ENCODE peak calls at places on chromosomes 4 and X, in four cellular contexts. One of them, this sample, is unnamed.

GRCh38 chr4:38132140-38132673 is 172.0 kb downstream of the PTTG2 start:
- DNase-seq in aorta: no peak
- DNase-seq in breast epithelium: peak; percentile 26
- DNase-seq in lower lobe of right lung: no peak
- DNase-seq in this sample: peak; percentile 89

GRCh38 chr4:28709821-28710330 is 1849.2 kb downstream of the STIM2 start:
- DNase-seq in aorta: no peak
- DNase-seq in breast epithelium: no peak
- DNase-seq in lower lobe of right lung: no peak
- DNase-seq in this sample: no peak

GRCh38 chr4:168731006-168731636 is 234.3 kb downstream of the PALLD start:
- DNase-seq in aorta: no peak
- DNase-seq in breast epithelium: no peak
- DNase-seq in lower lobe of right lung: no peak
- DNase-seq in this sample: no peak

GRCh38 chr4:147639388-147639787 is 22.2 kb downstream of the TMEM184C start:
- DNase-seq in aorta: no peak
- DNase-seq in breast epithelium: no peak
- DNase-seq in lower lobe of right lung: no peak
- DNase-seq in this sample: no peak

GRCh38 chrX:48595929-48596328 is 1.4 kb upstream of the WDR13 start:
- DNase-seq in aorta: no peak
- DNase-seq in breast epithelium: no peak
- DNase-seq in lower lobe of right lung: no peak
- DNase-seq in this sample: no peak

GRCh38 chr4:168693750-168694470 is 197.1 kb downstream of the PALLD start:
- DNase-seq in aorta: no peak
- DNase-seq in breast epithelium: no peak
- DNase-seq in lower lobe of right lung: no peak
- DNase-seq in this sample: no peak

GRCh38 chr4:654871-655734 is 19.0 kb downstream of the ATP5ME start:
- DNase-seq in aorta: peak; percentile 44
- DNase-seq in breast epithelium: no peak
- DNase-seq in lower lobe of right lung: peak; percentile 41
- DNase-seq in this sample: no peak

GRCh38 chr4:87545052-87545451 is 15.9 kb upstream of the SPARCL1 start:
- DNase-seq in aorta: no peak
- DNase-seq in breast epithelium: no peak
- DNase-seq in lower lobe of right lung: no peak
- DNase-seq in this sample: no peak

GRCh38 chr4:147772459-147772969 is 40.6 kb downstream of the ARHGAP10 start:
- DNase-seq in aorta: no peak
- DNase-seq in breast epithelium: no peak
- DNase-seq in lower lobe of right lung: no peak
- DNase-seq in this sample: no peak

GRCh38 chr4:17013382-17014006 is 115.0 kb upstream of the LDB2 start:
- DNase-seq in aorta: no peak
- DNase-seq in breast epithelium: no peak
- DNase-seq in lower lobe of right lung: no peak
- DNase-seq in this sample: no peak

GRCh38 chr4:106369456-106370060 is 980 bp upstream of the GIMD1 start:
- DNase-seq in aorta: no peak
- DNase-seq in breast epithelium: no peak
- DNase-seq in lower lobe of right lung: no peak
- DNase-seq in this sample: no peak

GRCh38 chr4:150234246-150234645 is 156.0 kb downstream of the DCLK2 start:
- DNase-seq in aorta: no peak
- DNase-seq in breast epithelium: no peak
- DNase-seq in lower lobe of right lung: no peak
- DNase-seq in this sample: no peak

GRCh38 chrX:87728459-87728858 is 210.9 kb downstream of the KLHL4 start:
- DNase-seq in aorta: no peak
- DNase-seq in breast epithelium: no peak
- DNase-seq in lower lobe of right lung: no peak
- DNase-seq in this sample: no peak

GRCh38 chr4:53022162-53023100 is 160.3 kb downstream of the RASL11B start:
- DNase-seq in aorta: no peak
- DNase-seq in breast epithelium: no peak
- DNase-seq in lower lobe of right lung: no peak
- DNase-seq in this sample: no peak

GRCh38 chrX:46626566-46626965 is 53.0 kb downstream of the CHST7 start:
- DNase-seq in aorta: peak; percentile 53
- DNase-seq in breast epithelium: no peak
- DNase-seq in lower lobe of right lung: peak; percentile 48
- DNase-seq in this sample: no peak

GRCh38 chrX:10049246-10049645 is 82.1 kb downstream of the CLDN34 start:
- DNase-seq in aorta: no peak
- DNase-seq in breast epithelium: no peak
- DNase-seq in lower lobe of right lung: no peak
- DNase-seq in this sample: no peak

GRCh38 chr4:145531193-145531592 is 49.5 kb downstream of the SMAD1 start:
- DNase-seq in aorta: no peak
- DNase-seq in breast epithelium: no peak
- DNase-seq in lower lobe of right lung: no peak
- DNase-seq in this sample: no peak

GRCh38 chrX:72351606-72352338 is 46.1 kb upstream of the CITED1 start:
- DNase-seq in aorta: no peak
- DNase-seq in breast epithelium: no peak
- DNase-seq in lower lobe of right lung: no peak
- DNase-seq in this sample: no peak

GRCh38 chr4:7867701-7868429 is 71.8 kb downstream of the AFAP1 start:
- DNase-seq in aorta: no peak
- DNase-seq in breast epithelium: no peak
- DNase-seq in lower lobe of right lung: no peak
- DNase-seq in this sample: peak; percentile 33

GRCh38 chr4:158020175-158020574 is 152.7 kb downstream of the GASK1B start:
- DNase-seq in aorta: no peak
- DNase-seq in breast epithelium: no peak
- DNase-seq in lower lobe of right lung: no peak
- DNase-seq in this sample: peak; percentile 80

GRCh38 chrX:134418317-134419113 is 41.5 kb upstream of the HPRT1 start:
- DNase-seq in aorta: no peak
- DNase-seq in breast epithelium: no peak
- DNase-seq in lower lobe of right lung: no peak
- DNase-seq in this sample: no peak

GRCh38 chr4:85107553-85107952 is 141.1 kb upstream of the WDFY3 start:
- DNase-seq in aorta: no peak
- DNase-seq in breast epithelium: peak; percentile 75
- DNase-seq in lower lobe of right lung: no peak
- DNase-seq in this sample: no peak

GRCh38 chr4:23747131-23747752 is 142.6 kb downstream of the PPARGC1A start:
- DNase-seq in aorta: no peak
- DNase-seq in breast epithelium: peak; percentile 36
- DNase-seq in lower lobe of right lung: no peak
- DNase-seq in this sample: no peak

GRCh38 chr4:15779336-15779735 is 1.2 kb downstream of the CD38 start:
- DNase-seq in aorta: peak; percentile 62
- DNase-seq in breast epithelium: no peak
- DNase-seq in lower lobe of right lung: peak; percentile 61
- DNase-seq in this sample: peak; percentile 71

DNA sequence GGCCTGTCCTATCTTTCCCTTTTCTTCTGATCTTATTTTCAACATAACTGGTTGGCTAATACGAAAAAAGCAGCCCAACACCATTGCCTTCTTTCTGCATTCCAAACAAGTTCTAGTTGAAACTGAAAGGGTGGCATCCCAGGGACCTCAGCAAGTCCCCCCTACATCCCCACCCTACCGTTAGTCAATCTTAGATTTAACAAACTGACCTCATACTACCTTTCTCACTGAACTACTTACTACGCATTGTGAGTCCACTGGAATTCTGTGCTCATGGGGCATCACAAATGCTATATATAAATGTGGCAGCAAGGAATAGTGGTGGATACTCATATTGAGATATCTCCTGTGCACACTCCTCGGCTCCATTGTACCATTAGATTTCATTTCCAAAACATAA is 33.1 kb upstream of the FGF5 start:
- DNase-seq in aorta: no peak
- DNase-seq in breast epithelium: no peak
- DNase-seq in lower lobe of right lung: no peak
- DNase-seq in this sample: no peak
- H3K27ac ChIP-seq in aorta: no peak overlapping the region
- H3K27ac ChIP-seq in breast epithelium: no peak overlapping the region
- H3K27ac ChIP-seq in lower lobe of right lung: no peak overlapping the region
- H3K27ac ChIP-seq in this sample: no peak overlapping the region

DNA sequence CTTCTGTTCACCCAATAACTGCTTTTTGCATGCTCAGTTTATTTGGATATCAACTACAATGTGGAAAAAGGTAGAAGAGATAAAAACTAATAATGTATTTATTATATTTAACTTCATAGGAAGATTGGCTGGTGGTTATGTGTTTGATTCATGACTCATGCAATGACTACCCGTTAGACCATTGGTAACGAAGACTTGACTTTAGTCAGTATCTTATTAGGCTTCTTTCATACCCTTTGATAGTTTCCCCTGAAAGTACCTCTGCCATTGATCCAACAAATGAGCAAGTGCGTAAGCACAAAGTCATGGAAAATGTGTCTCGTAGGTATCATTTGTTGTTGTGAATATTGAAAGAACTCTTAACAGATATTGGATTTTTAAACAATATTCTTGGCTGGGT is 394.7 kb downstream of the PPP3CA start:
- DNase-seq in aorta: no peak
- DNase-seq in breast epithelium: no peak
- DNase-seq in lower lobe of right lung: no peak
- DNase-seq in this sample: no peak
- H3K27ac ChIP-seq in aorta: no peak overlapping the region
- H3K27ac ChIP-seq in breast epithelium: no peak overlapping the region
- H3K27ac ChIP-seq in lower lobe of right lung: no peak overlapping the region
- H3K27ac ChIP-seq in this sample: no peak overlapping the region

DNA sequence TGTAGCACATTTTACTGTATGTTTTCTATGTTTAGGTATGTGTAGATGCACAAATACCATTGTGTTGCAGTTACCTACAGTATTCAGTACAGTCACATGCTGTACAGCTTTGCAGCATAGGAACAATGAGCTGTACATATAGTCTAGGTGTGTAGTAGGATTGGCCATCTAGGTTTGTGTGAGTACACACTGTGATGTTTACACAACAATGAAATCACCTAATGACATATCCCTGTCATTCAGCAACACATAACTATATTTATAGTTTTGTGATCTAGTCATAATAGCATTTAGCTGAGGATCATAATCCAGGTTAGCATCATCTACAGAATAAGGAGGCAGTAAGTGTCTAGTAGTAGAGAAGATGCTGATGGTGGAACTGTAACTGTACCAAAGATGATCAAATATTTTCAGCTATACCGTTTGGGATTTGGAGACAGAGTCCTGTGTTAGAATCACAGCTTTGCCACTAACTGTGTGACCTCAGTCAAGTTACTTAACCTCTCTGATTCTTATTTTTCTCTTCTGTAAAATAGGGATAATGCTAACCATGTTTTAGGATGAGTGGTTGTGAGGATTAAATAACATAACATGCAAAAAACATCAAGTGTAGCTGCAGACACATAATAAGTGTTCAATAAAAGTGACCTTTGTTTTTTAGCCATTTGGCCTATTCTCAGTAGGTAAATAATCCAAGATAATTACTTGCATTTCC is 73.3 kb downstream of the LIMCH1 start:
- DNase-seq in aorta: no peak
- DNase-seq in breast epithelium: no peak
- DNase-seq in lower lobe of right lung: no peak
- DNase-seq in this sample: no peak
- H3K27ac ChIP-seq in aorta: no peak overlapping the region
- H3K27ac ChIP-seq in breast epithelium: peak overlapping the region; percentile 70
- H3K27ac ChIP-seq in lower lobe of right lung: no peak overlapping the region
- H3K27ac ChIP-seq in this sample: peak overlapping the region; percentile 86

DNA sequence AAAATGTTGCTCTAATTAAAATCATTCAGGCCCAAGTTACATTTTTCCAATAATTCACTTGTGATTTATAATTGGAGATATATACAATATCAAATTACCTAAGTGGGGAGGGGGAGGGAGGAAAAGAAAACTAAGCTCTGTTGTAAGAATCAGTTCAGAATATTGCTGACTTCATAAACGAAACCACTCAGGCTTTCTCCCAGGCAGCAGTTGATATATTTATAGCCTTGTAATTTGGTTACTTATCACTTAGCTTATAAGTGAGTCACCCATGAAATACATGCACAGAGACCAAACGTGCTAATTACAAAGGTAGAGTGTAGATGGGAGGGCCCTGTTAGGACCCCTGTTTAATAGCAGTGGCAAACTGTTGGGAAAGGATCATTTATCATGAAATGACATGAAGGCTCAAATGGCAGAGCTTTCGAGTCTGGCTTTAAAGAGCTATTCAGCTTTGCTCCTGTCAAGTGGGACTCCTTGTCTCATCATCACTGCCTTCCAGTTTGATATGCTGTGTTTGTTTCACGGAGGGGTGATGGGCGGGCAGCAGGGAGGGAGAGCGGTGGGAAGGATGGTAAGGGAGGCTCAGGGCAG is 105.6 kb upstream of the PGRMC2 start:
- DNase-seq in aorta: no peak
- DNase-seq in breast epithelium: no peak
- DNase-seq in lower lobe of right lung: no peak
- DNase-seq in this sample: no peak
- H3K27ac ChIP-seq in aorta: no peak overlapping the region
- H3K27ac ChIP-seq in breast epithelium: no peak overlapping the region
- H3K27ac ChIP-seq in lower lobe of right lung: no peak overlapping the region
- H3K27ac ChIP-seq in this sample: peak overlapping the region; percentile 60

GRCh38 chrX:66016905-66017658 is 22.8 kb downstream of the VSIG4 start:
- DNase-seq in aorta: no peak
- DNase-seq in breast epithelium: no peak
- DNase-seq in lower lobe of right lung: no peak
- DNase-seq in this sample: no peak

GRCh38 chrX:66019310-66019652 is 20.6 kb downstream of the VSIG4 start:
- DNase-seq in aorta: no peak
- DNase-seq in breast epithelium: no peak
- DNase-seq in lower lobe of right lung: no peak
- DNase-seq in this sample: no peak

GRCh38 chrX:66015906-66016689 is 23.8 kb downstream of the VSIG4 start:
- DNase-seq in aorta: no peak
- DNase-seq in breast epithelium: no peak
- DNase-seq in lower lobe of right lung: no peak
- DNase-seq in this sample: no peak

GRCh38 chrX:66018585-66019309 is 21.1 kb downstream of the VSIG4 start:
- DNase-seq in aorta: no peak
- DNase-seq in breast epithelium: no peak
- DNase-seq in lower lobe of right lung: no peak
- DNase-seq in this sample: no peak

DNA sequence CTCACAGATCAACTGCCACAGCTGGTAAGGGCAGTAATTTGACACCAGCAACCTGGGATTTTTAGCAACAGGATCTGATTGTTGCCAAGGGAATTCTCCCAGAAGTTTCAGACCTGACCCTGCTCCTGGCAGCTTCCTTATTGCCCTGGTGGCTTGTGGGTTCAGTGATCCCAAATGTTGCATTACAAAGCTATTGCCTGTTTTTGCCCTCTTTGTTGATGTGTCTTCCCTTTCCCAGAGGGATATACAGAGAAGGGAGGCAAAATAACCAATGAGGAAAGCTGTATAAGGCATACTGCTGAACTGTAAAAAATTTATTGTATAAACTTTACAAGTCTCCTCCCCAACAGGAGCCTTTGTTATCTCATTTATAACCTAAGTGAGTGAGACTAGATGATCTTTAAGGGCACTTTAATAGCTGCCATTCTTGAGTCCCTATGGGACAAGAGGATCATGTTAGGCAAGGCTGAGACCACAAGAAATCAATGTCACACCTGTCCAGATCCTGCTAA is 22.2 kb downstream of the VSIG4 start:
- DNase-seq in aorta: no peak
- DNase-seq in breast epithelium: no peak
- DNase-seq in lower lobe of right lung: no peak
- DNase-seq in this sample: no peak
- H3K27ac ChIP-seq in aorta: no peak overlapping the region
- H3K27ac ChIP-seq in breast epithelium: no peak overlapping the region
- H3K27ac ChIP-seq in lower lobe of right lung: peak overlapping the region; percentile 66
- H3K27ac ChIP-seq in this sample: no peak overlapping the region

This sample was measured in sigmoid colon.